ENCODE peak calls at places on chromosomes 5 and 9, in eight cellular contexts. L is heart left ventricle, V is endodermal cell, Q is astrocyte, I is PC-3, O is aorta, S is psoas muscle, K is right cardiac atrium. F is an unnamed sample.

GRCh38 chr5:137072376-137073174 is 426.6 kb downstream of the SPOCK1 start:
- DNase-seq in O (no peak), Q (peak; percentile 22), K (no peak), V (no peak), S (no peak), I (no peak), L (no peak), F (no peak)

GRCh38 chr9:135525241-135526088 is 4.2 kb downstream of the LCN1 start:
- DNase-seq in K (no peak), I (no peak), V (peak; percentile 30), S (no peak), Q (no peak), O (no peak), L (no peak), F (no peak)

GRCh38 chr5:180338001-180338707 is 15.0 kb downstream of the GFPT2 start:
- DNase-seq in I (no peak), S (no peak), L (no peak), Q (no peak), K (no peak), O (peak; percentile 49), V (no peak), F (no peak)

GRCh38 chr5:139640432-139641115 is 7.6 kb upstream of the CXXC5 start:
- DNase-seq in O (peak; percentile 76), I (no peak), Q (no peak), K (no peak), V (no peak), L (no peak), S (peak; percentile 56), F (no peak)

GRCh38 chr9:93097496-93098205 is 1.6 kb downstream of the CARD19 start:
- DNase-seq in K (peak; percentile 56), S (no peak), O (peak; percentile 77), L (no peak), V (peak; percentile 45), Q (no peak), I (peak; percentile 9), F (no peak)

GRCh38 chr9:68705636-68706578 is 867 bp downstream of the PIP5K1B start:
- DNase-seq in S (peak; percentile 32), O (peak; percentile 78), V (peak; percentile 63), I (no peak), Q (no peak), K (peak; percentile 69), L (peak; percentile 42), F (no peak)

GRCh38 chr9:93574900-93575705 is 1.3 kb upstream of the PHF2 start:
- DNase-seq in S (no peak), O (no peak), K (peak; percentile 62), I (no peak), Q (no peak), L (no peak), V (peak; percentile 69), F (no peak)

GRCh38 chr9:88586452-88586851 is 51.5 kb downstream of the NXNL2 start:
- DNase-seq in S (no peak), O (no peak), K (no peak), L (no peak), I (no peak), V (no peak), Q (peak; percentile 14), F (no peak)

GRCh38 chr5:2009986-2010914 is 127.5 kb upstream of the IRX4 start:
- DNase-seq in V (peak; percentile 28), K (no peak), Q (no peak), S (no peak), L (no peak), O (no peak), I (no peak), F (no peak)

GRCh38 chr5:82984786-82985762 is 92.1 kb downstream of the TMEM167A start:
- DNase-seq in V (no peak), I (peak; percentile 56), L (no peak), S (no peak), Q (no peak), K (no peak), O (no peak), F (no peak)

GRCh38 chr5:159971038-159971437 is 37.9 kb upstream of the TTC1 start:
- DNase-seq in V (no peak), K (no peak), S (no peak), I (peak; percentile 20), L (no peak), O (no peak), Q (peak; percentile 65), F (no peak)

GRCh38 chr5:125337222-125337768 is 590.9 kb upstream of the ZNF608 start:
- DNase-seq in I (no peak), L (no peak), Q (no peak), S (no peak), V (no peak), O (no peak), K (no peak), F (no peak)

GRCh38 chr9:28365020-28365640 is 791.8 kb upstream of the C9orf72 start:
- DNase-seq in L (no peak), I (peak; percentile 1), K (no peak), Q (no peak), O (no peak), V (peak; percentile 82), S (no peak), F (no peak)

GRCh38 chr9:135287627-135288026 is 192.0 kb upstream of the PPP1R26 start:
- DNase-seq in I (no peak), Q (no peak), L (no peak), O (peak; percentile 23), K (peak; percentile 22), S (no peak), V (no peak), F (no peak)

GRCh38 chr5:1011226-1011631 is 2.6 kb downstream of the NKD2 start:
- DNase-seq in O (peak; percentile 68), I (peak; percentile 63), L (no peak), K (peak; percentile 63), V (peak; percentile 95), S (peak; percentile 15), Q (no peak), F (no peak)

GRCh38 chr9:33041459-33042188 is 16.6 kb downstream of the DNAJA1 start:
- DNase-seq in I (peak; percentile 6), L (no peak), V (no peak), O (no peak), S (no peak), K (no peak), Q (no peak), F (no peak)

GRCh38 chr9:33044677-33045282 is 19.7 kb downstream of the DNAJA1 start:
- DNase-seq in O (no peak), L (peak; percentile 16), K (peak; percentile 52), Q (peak; percentile 7), V (peak; percentile 84), I (peak; percentile 39), S (no peak), F (no peak)

GRCh38 chr9:33044162-33044673 is 19.1 kb downstream of the DNAJA1 start:
- DNase-seq in O (peak; percentile 95), S (peak; percentile 85), V (peak; percentile 90), L (peak; percentile 89), Q (peak; percentile 92), K (peak; percentile 96), I (peak; percentile 75), F (peak; percentile 83)

GRCh38 chr9:33040792-33041458 is 15.9 kb downstream of the DNAJA1 start:
- DNase-seq in K (peak; percentile 40), O (no peak), S (no peak), I (no peak), L (no peak), V (no peak), Q (no peak), F (no peak)

GRCh38 chr9:33042528-33042927 is 17.5 kb downstream of the DNAJA1 start:
- DNase-seq in S (no peak), V (no peak), I (no peak), K (no peak), Q (no peak), L (no peak), O (no peak), F (no peak)
- H3K27ac ChIP-seq in S (no peak overlapping the region), V (no peak overlapping the region), I (no peak overlapping the region), K (no peak overlapping the region), Q (no peak overlapping the region), L (no peak overlapping the region), O (no peak overlapping the region), F (no peak overlapping the region)

GRCh38 chr9:19120846-19121245 is 6.4 kb downstream of the PLIN2 start:
- DNase-seq in V (no peak), L (no peak), I (no peak), O (no peak), K (no peak), S (no peak), Q (no peak), F (no peak)
- H3K27ac ChIP-seq in V (no peak overlapping the region), L (no peak overlapping the region), I (no peak overlapping the region), O (no peak overlapping the region), K (peak overlapping the region; percentile 17), S (peak overlapping the region; percentile 100), Q (no peak overlapping the region), F (no peak overlapping the region)

DNA sequence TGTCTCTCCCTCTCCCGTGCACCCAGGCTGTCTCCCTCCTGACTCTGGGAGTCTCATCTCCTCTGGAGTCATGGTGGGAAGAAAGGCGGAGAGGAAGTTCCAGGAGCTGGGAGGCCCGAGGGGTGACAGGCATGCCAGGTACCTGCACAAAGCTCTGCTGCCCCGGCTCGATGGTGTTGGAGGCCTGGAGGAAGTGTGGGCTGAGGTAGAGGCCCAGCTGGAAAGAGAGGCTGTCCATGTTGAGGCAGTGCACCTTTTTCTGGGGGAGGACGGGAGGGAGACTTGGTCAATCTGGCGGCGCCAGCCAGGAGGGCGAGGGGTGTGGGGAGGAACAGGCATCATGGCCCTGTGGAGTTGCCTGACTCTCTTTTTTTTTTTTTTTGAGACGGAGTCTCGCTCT is 15.9 kb downstream of the FPGS start:
- DNase-seq in I (no peak), L (no peak), V (peak; percentile 44), Q (no peak), K (peak; percentile 42), S (no peak), O (no peak), F (no peak)
- H3K27ac ChIP-seq in I (no peak overlapping the region), L (no peak overlapping the region), V (no peak overlapping the region), Q (no peak overlapping the region), K (no peak overlapping the region), S (peak overlapping the region; percentile 78), O (no peak overlapping the region), F (no peak overlapping the region)

GRCh38 chr9:33124046-33124445 is 43.1 kb downstream of the B4GALT1 start:
- DNase-seq in O (no peak), K (no peak), L (no peak), V (no peak), S (no peak), I (no peak), Q (no peak), F (no peak)

GRCh38 chr9:33123632-33124031 is 43.5 kb downstream of the B4GALT1 start:
- DNase-seq in V (no peak), K (no peak), I (no peak), Q (no peak), S (no peak), L (no peak), O (peak; percentile 69), F (no peak)

GRCh38 chr9:33125871-33126822 is 41.0 kb downstream of the B4GALT1 start:
- DNase-seq in S (no peak), I (peak; percentile 5), L (no peak), O (no peak), K (peak; percentile 53), Q (peak; percentile 43), V (no peak), F (no peak)

GRCh38 chr9:33124716-33125378 is 42.3 kb downstream of the B4GALT1 start:
- DNase-seq in O (no peak), I (no peak), Q (no peak), L (no peak), K (no peak), V (no peak), S (no peak), F (no peak)

DNA sequence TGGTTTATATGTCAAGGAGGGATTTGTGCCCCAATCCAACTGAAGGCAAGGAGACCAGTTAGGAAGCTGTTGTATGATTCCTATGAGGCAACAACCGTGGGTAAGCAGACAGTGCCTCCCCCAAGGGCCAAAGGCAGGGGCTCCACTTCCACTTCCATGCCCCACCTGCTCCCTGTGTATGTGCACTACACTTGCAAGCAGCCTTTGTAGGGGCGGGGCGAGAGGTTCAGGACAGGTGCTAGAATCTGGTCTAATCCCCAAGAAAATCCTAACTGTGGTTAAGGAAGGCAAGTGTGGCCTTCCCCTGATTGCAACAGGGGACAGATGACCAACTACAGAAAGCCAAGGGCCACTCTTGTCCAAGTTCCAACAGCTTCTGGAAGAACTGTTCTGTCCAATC is 41.7 kb downstream of the B4GALT1 start:
- DNase-seq in K (peak; percentile 55), V (no peak), I (no peak), Q (no peak), L (no peak), S (no peak), O (no peak), F (no peak)
- H3K27ac ChIP-seq in K (no peak overlapping the region), V (no peak overlapping the region), I (no peak overlapping the region), Q (no peak overlapping the region), L (peak overlapping the region; percentile 69), S (peak overlapping the region; percentile 23), O (no peak overlapping the region), F (no peak overlapping the region)